ENCODE peak calls at places on chromosomes 3 and 15, in six cellular contexts. G, F, I, B, Q and K are unnamed samples. For H3K27me3 and H3K9me3, the result is how much of the 10 kb centered on the place peaks cover.

GRCh38 chr3:190048831-190049541 is 71.7 kb downstream of the P3H2 start:
- DNase-seq in G (peak), F (no peak), I (no peak), B (no peak), Q (no peak), K (no peak)

GRCh38 chr3:102106421-102107097 is 257.2 kb downstream of the NFKBIZ start:
- DNase-seq in G (peak), F (no peak), I (no peak), B (no peak), Q (no peak), K (no peak)

GRCh38 chr3:157122116-157122515 is 37.8 kb downstream of the CCNL1 start:
- DNase-seq in G (peak), F (no peak), I (no peak), B (no peak), Q (no peak), K (no peak)

GRCh38 chr15:40787991-40788390 is 18.2 kb downstream of the C15orf62 start:
- DNase-seq in G (no peak), F (no peak), I (peak), B (no peak), Q (no peak), K (no peak)

GRCh38 chr15:40247406-40247971 is 8.6 kb downstream of the PAK6 start:
- DNase-seq in G (no peak), F (no peak), I (peak), B (no peak), Q (no peak), K (peak)

GRCh38 chr3:166582231-166582630 is 745.0 kb upstream of the BCHE start:
- DNase-seq in G (no peak), F (no peak), I (no peak), B (no peak), Q (no peak), K (no peak)

GRCh38 chr3:156892701-156893100 is 66.5 kb downstream of the LEKR1 start:
- DNase-seq in G (peak), F (no peak), I (no peak), B (no peak), Q (no peak), K (no peak)

GRCh38 chr3:17585561-17586325 is 156.7 kb downstream of the TBC1D5 start:
- DNase-seq in G (no peak), F (no peak), I (no peak), B (no peak), Q (no peak), K (no peak)

DNA sequence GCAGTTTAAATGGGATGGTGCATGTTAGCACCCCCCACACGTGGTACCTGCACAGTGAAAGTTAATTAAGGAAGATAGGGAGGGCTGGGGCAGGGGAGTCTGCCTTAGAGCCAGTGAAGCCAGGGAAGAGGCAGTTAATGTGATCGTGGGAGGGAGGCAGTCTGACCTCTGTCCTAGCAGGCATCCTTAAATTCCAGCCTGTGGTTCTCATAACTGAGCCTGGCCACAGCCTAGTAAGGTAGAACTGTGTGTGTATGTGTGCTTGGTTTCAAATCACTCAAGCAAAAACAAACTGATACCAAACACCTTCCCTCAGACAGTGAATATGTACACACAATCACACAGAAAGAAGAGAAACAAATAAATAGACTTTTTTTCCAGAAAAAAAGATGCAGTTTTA is 319.1 kb upstream of the TLE3 start:
- DNase-seq in G (no peak), F (no peak), I (no peak), B (no peak), Q (no peak), K (no peak)
- H3K27me3 ChIP-seq in G (under half), F (under half), I (under half), B (under half), Q (under half), K (under half)

GRCh38 chr3:65484964-65485363 is 553.8 kb downstream of the MAGI1 start:
- DNase-seq in G (peak), F (no peak), I (no peak), B (no peak), Q (no peak), K (no peak)

GRCh38 chr3:65479118-65479517 is 559.6 kb downstream of the MAGI1 start:
- DNase-seq in G (no peak), F (no peak), I (no peak), B (no peak), Q (no peak), K (no peak)

GRCh38 chr3:65481085-65481484 is 557.6 kb downstream of the MAGI1 start:
- DNase-seq in G (no peak), F (no peak), I (no peak), B (no peak), Q (no peak), K (no peak)

GRCh38 chr3:65483475-65483874 is 555.2 kb downstream of the MAGI1 start:
- DNase-seq in G (peak), F (peak), I (peak), B (no peak), Q (no peak), K (peak)

DNA sequence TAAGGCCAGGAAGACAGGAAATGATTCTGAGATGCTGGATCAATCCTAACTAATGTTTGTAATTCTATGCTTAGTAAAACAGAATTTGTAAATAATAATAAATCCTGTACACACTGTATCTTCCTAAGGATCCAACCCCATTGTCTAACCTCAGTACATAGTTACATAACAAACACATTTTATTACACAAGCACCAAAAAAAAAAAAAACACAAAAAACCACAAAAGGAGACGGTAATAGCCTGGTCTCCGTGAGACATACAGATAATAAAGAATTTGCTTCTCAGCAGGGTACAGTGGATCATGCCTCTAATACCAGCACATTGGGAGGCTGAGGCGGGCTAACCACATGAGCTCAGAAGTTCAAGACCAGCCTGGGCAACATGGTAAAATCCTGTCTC is 558.8 kb downstream of the MAGI1 start:
- DNase-seq in G (peak), F (no peak), I (no peak), B (no peak), Q (no peak), K (no peak)
- H3K9me3 ChIP-seq in G (under half), F (under half), I (under half), B (under half), Q (under half), K (under half)

DNA sequence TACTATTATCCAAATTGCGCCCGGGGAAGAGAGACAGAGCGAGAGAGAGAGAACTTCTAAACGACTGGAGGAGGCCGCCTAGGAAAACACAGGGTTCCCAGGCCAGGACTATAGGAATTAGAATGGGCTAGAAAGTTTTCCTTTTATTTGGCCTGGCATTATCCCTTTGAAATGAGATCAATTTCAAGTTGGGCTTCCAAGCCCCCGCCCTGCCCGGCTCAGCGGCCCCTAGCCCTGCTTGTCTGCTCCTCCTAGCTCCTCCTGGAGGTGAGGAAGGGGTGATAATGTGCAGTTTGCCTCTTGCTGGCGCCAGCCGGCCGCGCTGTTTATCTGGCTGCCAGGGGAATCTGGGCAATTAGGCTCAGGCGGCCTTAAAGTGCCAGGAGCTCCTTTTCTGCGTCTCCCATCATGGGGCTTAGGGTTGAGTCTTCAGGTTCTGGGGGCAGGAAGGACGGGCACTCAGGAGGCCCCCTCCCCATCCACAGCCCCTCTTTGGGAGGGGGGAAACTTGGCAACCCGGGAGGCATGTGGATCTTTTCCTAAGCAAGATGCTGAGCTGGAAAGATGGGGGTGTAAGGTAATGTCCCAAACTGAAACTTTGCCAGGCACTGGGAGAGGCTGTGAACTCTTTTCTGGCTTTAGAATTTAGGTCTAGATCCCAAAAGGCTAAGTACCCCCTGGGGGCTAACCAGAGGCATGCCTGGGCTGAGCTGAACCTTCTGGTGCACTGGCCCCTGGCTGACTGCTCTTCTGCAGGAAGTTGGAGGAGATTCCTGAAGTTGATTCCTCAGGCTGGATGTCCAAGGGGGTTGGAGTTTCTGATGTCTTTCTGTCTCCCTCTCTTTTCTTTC is 5.5 kb downstream of the SMAD6 start:
- DNase-seq in G (no peak), F (no peak), I (no peak), B (no peak), Q (no peak), K (no peak)
- TF ChIP-seq CTCF in G (no peak), F (no peak), I (no peak), B (peak), Q (no peak), K (no peak)

GRCh38 chr3:128498127-128498626 is 5.2 kb upstream of the GATA2 start:
- DNase-seq in G (no peak), F (no peak), I (no peak), B (no peak), Q (no peak), K (no peak)
- H3K27me3 ChIP-seq in G (under half), F (under half), I (under half), B (under half), Q (under half), K (half or more)

GRCh38 chr15:25189551-25189950 is 234.8 kb downstream of the SNRPN start:
- DNase-seq in G (no peak), F (no peak), I (no peak), B (no peak), Q (no peak), K (no peak)
- H3K9me3 ChIP-seq in G (half or more), F (under half), I (under half), B (under half), Q (under half), K (half or more)

DNA sequence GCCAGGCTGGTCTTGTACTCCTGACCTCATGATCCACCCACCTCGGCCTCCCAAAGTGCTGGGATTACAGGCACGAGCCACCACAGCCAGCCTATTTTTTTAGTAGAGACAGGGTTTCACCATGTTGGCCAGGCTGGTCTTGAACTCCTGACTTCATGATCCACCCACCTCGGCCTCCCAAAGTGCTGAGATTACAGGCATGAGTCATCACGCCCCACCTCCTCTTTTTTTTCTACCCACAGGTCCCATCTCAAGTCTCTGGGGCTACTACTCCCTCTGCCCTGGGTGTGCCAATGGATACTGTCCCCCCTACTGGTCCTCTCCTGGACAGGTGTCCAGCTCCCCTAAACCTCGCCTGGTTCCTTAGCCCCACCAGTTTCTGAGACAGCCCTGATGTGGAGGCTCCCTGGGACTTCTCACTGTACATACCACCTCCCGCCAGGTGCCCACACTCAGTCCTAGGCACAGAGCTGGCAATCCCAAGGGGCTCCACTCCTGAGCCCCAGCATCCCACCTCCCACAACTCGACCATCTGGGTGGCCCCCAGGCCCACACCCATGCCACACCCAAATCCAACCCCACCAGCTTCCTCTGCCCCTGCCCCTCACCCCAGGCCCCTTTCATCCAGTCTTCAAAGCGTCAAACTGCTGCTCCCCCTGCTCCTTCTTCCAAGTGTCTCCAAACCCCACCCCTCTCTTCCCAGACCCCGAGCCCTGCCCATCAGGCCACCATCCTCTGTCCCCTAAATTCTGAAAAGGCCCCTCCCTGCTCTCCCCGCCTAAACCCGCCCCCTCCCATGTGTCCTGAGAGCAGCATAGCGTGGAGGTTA is 13.1 kb upstream of the CYP11A1 start:
- DNase-seq in G (no peak), F (no peak), I (peak), B (peak), Q (no peak), K (no peak)
- TF ChIP-seq CTCF in G (no peak), F (no peak), I (no peak), B (no peak), Q (no peak), K (no peak)

GRCh38 chr3:10331320-10331719 is 10.4 kb upstream of the SEC13 start:
- DNase-seq in G (no peak), F (no peak), I (peak), B (no peak), Q (no peak), K (no peak)
- H3K27me3 ChIP-seq in G (under half), F (under half), I (under half), B (under half), Q (under half), K (under half)

DNA sequence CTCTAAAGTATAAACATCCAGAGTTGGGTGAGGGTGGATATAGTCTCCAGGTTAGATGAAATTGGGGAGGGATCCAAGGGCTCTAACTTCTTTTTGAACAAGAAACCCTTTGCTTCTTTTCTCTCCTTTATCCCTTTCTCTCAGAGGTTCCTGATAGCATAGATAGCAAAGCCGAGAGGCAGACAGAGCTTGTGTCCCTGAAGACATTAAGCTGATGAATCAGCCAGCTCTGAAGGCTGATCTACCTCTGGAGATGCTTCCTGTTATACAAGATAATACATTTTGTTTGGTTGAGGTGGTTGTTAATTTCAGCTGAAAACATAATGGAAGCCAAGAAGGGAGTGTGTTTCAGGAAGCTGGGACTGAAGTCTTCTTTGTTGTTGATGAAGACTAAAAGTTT is 193.2 kb downstream of the PDCD6IP start:
- DNase-seq in G (no peak), F (no peak), I (no peak), B (no peak), Q (no peak), K (no peak)
- H3K9me3 ChIP-seq in G (under half), F (under half), I (under half), B (under half), Q (under half), K (under half)